ENCODE peak calls at places on chromosomes 6 and 20, in nine cellular contexts. H is RPMI7951, V is OCI-LY7, Y is NCI-H460, R is EH, O is stromal cell of bone marrow, M is ELR, D is lower leg skin, I is cardiac fibroblast. S is an unnamed sample.

GRCh38 chr6:107977283-107977682 is 19.3 kb upstream of the SEC63 start:
- DNase-seq in H (peak; percentile 49), R (peak; percentile 52), V (peak; percentile 28), I (peak; percentile 62), Y (no peak), D (no peak), O (no peak), M (peak; percentile 58), S (peak; percentile 61)

GRCh38 chr6:100304575-100304974 is 160.1 kb downstream of the SIM1 start:
- DNase-seq in Y (no peak), R (no peak), V (no peak), D (no peak), I (no peak), O (no peak), M (no peak), H (no peak), S (peak; percentile 42)

GRCh38 chr20:61895016-61895415 is 170.7 kb downstream of the TAF4 start:
- DNase-seq in D (no peak), V (no peak), Y (no peak), R (no peak), H (peak; percentile 32), M (no peak), I (no peak), O (no peak), S (peak; percentile 72)

GRCh38 chr6:6469074-6469473 is 119.4 kb upstream of the LY86 start:
- DNase-seq in Y (peak; percentile 52), R (no peak), H (no peak), M (no peak), V (no peak), I (no peak), O (no peak), D (peak; percentile 90), S (peak; percentile 14)

GRCh38 chr6:103177800-103178199 is 1681.9 kb downstream of the HACE1 start:
- DNase-seq in I (no peak), D (no peak), Y (no peak), H (no peak), O (no peak), R (no peak), V (no peak), M (peak; percentile 16), S (no peak)

GRCh38 chr20:53883098-53883762 is 187.2 kb downstream of the BCAS1 start:
- DNase-seq in V (no peak), Y (no peak), H (peak; percentile 95), O (no peak), M (peak; percentile 95), D (peak; percentile 36), I (peak; percentile 72), R (peak; percentile 85), S (peak; percentile 99)

GRCh38 chr6:329888-330691 is 37.8 kb downstream of the DUSP22 start:
- DNase-seq in Y (peak; percentile 77), M (peak; percentile 5), I (no peak), D (no peak), V (peak; percentile 42), O (no peak), R (peak; percentile 9), H (no peak), S (no peak)

GRCh38 chr6:56250266-56250665 is 2.9 kb upstream of the COL21A1 start:
- DNase-seq in V (no peak), I (no peak), Y (no peak), D (no peak), H (no peak), O (no peak), R (no peak), M (no peak), S (no peak)

GRCh38 chr6:111030008-111031006 is 48.5 kb downstream of the RPF2 start:
- DNase-seq in V (no peak), M (no peak), Y (no peak), O (no peak), H (no peak), I (no peak), D (no peak), R (no peak), S (no peak)

GRCh38 chr6:1436334-1437306 is 47.2 kb downstream of the FOXF2 start:
- DNase-seq in R (peak; percentile 80), Y (peak; percentile 72), I (peak; percentile 78), V (peak; percentile 63), O (peak; percentile 51), D (no peak), M (peak; percentile 80), H (peak; percentile 73), S (peak; percentile 80)

GRCh38 chr6:153424719-153425400 is 293.8 kb upstream of the RGS17 start:
- DNase-seq in I (peak; percentile 21), M (peak; percentile 30), O (no peak), Y (no peak), R (no peak), V (no peak), D (no peak), H (no peak), S (peak; percentile 35)

GRCh38 chr6:161838306-161839035 is 564.6 kb upstream of the AGPAT4 start:
- DNase-seq in V (no peak), Y (peak; percentile 21), I (no peak), H (no peak), D (no peak), M (no peak), O (no peak), R (no peak), S (no peak)

GRCh38 chr20:61026731-61027130 is 225.3 kb upstream of the CDH4 start:
- DNase-seq in M (no peak), I (no peak), O (no peak), H (no peak), D (peak; percentile 61), V (no peak), Y (no peak), R (no peak), S (no peak)

GRCh38 chr6:29509711-29510110 is 22.0 kb upstream of the MAS1L start:
- DNase-seq in H (no peak), O (no peak), R (no peak), I (no peak), M (no peak), Y (no peak), D (peak; percentile 54), V (no peak), S (no peak)

GRCh38 chr6:130749402-130749801 is 77.8 kb upstream of the SMLR1 start:
- DNase-seq in R (no peak), M (peak; percentile 30), D (no peak), O (no peak), H (peak; percentile 24), Y (no peak), I (no peak), V (no peak), S (peak; percentile 20)

GRCh38 chr6:13077117-13077516 is 251.2 kb downstream of the TBC1D7 start:
- DNase-seq in D (no peak), O (no peak), R (no peak), H (no peak), M (no peak), I (no peak), V (no peak), Y (no peak), S (no peak)

GRCh38 chr6:105259912-105260889 is 80.4 kb upstream of the POPDC3 start:
- DNase-seq in Y (no peak), R (no peak), V (no peak), I (no peak), O (no peak), M (no peak), H (peak; percentile 24), D (no peak), S (no peak)

S was measured in M059J.